ENCODE peak calls at places on chromosomes 13 and 19, in nine cellular contexts. M is kidney tubule cell, I is islet precursor cell, K is T-cell, N is activated B cell treated with CpG ODN at 0.5 μM for 24 hours, A is DMS153, F is EL, D is heart right ventricle, C is lung microvascular endothelial cell. B is an unnamed sample.

GRCh38 chr13:99034333-99035085 is 56.6 kb upstream of the DOCK9 start:
- DNase-seq in N (no peak), I (no peak), F (no peak), K (no peak), D (no peak), A (no peak), M (peak; percentile 77), C (no peak), B (no peak)

GRCh38 chr19:41702208-41702651 is 6.2 kb upstream of the CEACAM5 start:
- DNase-seq in A (no peak), C (no peak), I (peak; percentile 58), N (no peak), M (peak; percentile 89), F (peak; percentile 86), K (no peak), D (no peak), B (no peak)

GRCh38 chr13:75870397-75870801 is 234.3 kb downstream of the LMO7 start:
- DNase-seq in A (no peak), N (no peak), M (peak; percentile 14), C (peak; percentile 30), D (no peak), K (no peak), I (no peak), F (peak; percentile 47), B (no peak)

GRCh38 chr19:50326101-50326664 is 3.0 kb downstream of the KCNC3 start:
- DNase-seq in I (no peak), C (no peak), D (no peak), K (no peak), M (no peak), F (no peak), N (no peak), A (no peak), B (no peak)

GRCh38 chr19:43541920-43542650 is 9.1 kb downstream of the ZNF575 start:
- DNase-seq in N (no peak), C (no peak), F (no peak), I (no peak), D (no peak), M (no peak), A (no peak), K (no peak), B (no peak)

GRCh38 chr13:37409756-37410155 is 188.8 kb downstream of the POSTN start:
- DNase-seq in A (no peak), D (no peak), I (no peak), K (no peak), N (no peak), F (peak; percentile 39), M (no peak), C (no peak), B (no peak)

GRCh38 chr13:106350208-106350607 is 185.3 kb downstream of the EFNB2 start:
- DNase-seq in N (no peak), D (no peak), I (no peak), A (peak; percentile 69), F (no peak), M (no peak), C (no peak), K (no peak), B (no peak)

GRCh38 chr19:2033825-2034159 is 17.3 kb downstream of the MKNK2 start:
- DNase-seq in D (no peak), M (no peak), N (no peak), K (no peak), F (no peak), A (no peak), C (no peak), I (peak; percentile 41), B (no peak)

GRCh38 chr13:40776681-40777165 is 5.7 kb upstream of the MRPS31 start:
- DNase-seq in D (no peak), F (peak; percentile 79), M (peak; percentile 28), C (peak; percentile 62), A (no peak), N (no peak), I (peak; percentile 54), K (peak; percentile 68), B (no peak)

GRCh38 chr13:27131202-27131623 is 40.4 kb downstream of the USP12 start:
- DNase-seq in K (peak; percentile 62), D (no peak), F (peak; percentile 18), N (peak; percentile 28), I (no peak), C (peak; percentile 45), A (no peak), M (peak; percentile 93), B (no peak)

GRCh38 chr13:74575729-74576125 is 441.5 kb upstream of the KLF12 start:
- DNase-seq in N (no peak), I (peak; percentile 93), K (peak; percentile 33), M (peak; percentile 27), F (peak; percentile 72), C (peak; percentile 14), A (peak; percentile 36), D (peak; percentile 88), B (no peak)

GRCh38 chr13:79749985-79750551 is 269.1 kb downstream of the NDFIP2 start:
- DNase-seq in C (peak; percentile 87), I (peak; percentile 91), F (peak; percentile 95), M (peak; percentile 97), N (no peak), D (peak; percentile 15), A (no peak), K (no peak), B (no peak)

GRCh38 chr13:48146122-48146521 is 51.2 kb upstream of the MED4 start:
- DNase-seq in K (no peak), A (no peak), F (no peak), M (no peak), D (no peak), C (no peak), I (no peak), N (no peak), B (no peak)

GRCh38 chr19:3798137-3798536 is 12.0 kb upstream of the MATK start:
- DNase-seq in N (no peak), D (no peak), A (no peak), C (no peak), K (peak; percentile 38), F (no peak), M (no peak), I (no peak), B (no peak)

GRCh38 chr13:42066542-42066941 is 18.1 kb downstream of the DGKH start:
- DNase-seq in F (peak; percentile 92), C (peak; percentile 95), N (no peak), A (no peak), D (no peak), I (no peak), K (no peak), M (no peak), B (no peak)

GRCh38 chr13:95182570-95183285 is 118.5 kb downstream of the ABCC4 start:
- DNase-seq in N (no peak), D (no peak), F (no peak), I (no peak), K (no peak), M (no peak), A (no peak), C (no peak), B (no peak)

GRCh38 chr13:41458939-41459753 is 1.8 kb downstream of the RGCC start:
- DNase-seq in K (peak; percentile 65), F (peak; percentile 50), I (no peak), M (peak; percentile 50), N (no peak), C (peak; percentile 72), A (no peak), D (peak; percentile 32), B (peak; percentile 1)

GRCh38 chr19:14081797-14082674 is 3.5 kb downstream of the C19orf67 start:
- DNase-seq in A (no peak), F (no peak), D (peak; percentile 59), I (peak; percentile 71), C (peak; percentile 39), N (no peak), M (peak; percentile 63), K (peak; percentile 18), B (no peak)

GRCh38 chr13:71460179-71460578 is 406.8 kb downstream of the DACH1 start:
- DNase-seq in C (no peak), K (no peak), I (no peak), F (no peak), M (no peak), N (no peak), D (no peak), A (no peak), B (no peak)

GRCh38 chr19:2636897-2637683 is 65.4 kb downstream of the GNG7 start:
- DNase-seq in D (peak; percentile 71), A (no peak), C (peak; percentile 56), N (peak; percentile 74), K (peak; percentile 67), F (peak; percentile 45), I (peak; percentile 92), M (peak; percentile 49), B (no peak)

GRCh38 chr19:27733551-27734266 is 1479.2 kb downstream of the UQCRFS1 start:
- DNase-seq in D (no peak), F (no peak), K (no peak), M (peak; percentile 61), N (no peak), I (no peak), C (no peak), A (no peak), B (no peak)

GRCh38 chr13:80850771-80851170 is 509.8 kb upstream of the SPRY2 start:
- DNase-seq in D (no peak), C (no peak), F (no peak), I (no peak), N (no peak), A (no peak), K (no peak), M (no peak), B (no peak)

GRCh38 chr13:85864963-85865530 is 65.8 kb upstream of the SLITRK6 start:
- DNase-seq in C (no peak), I (peak; percentile 54), A (peak; percentile 10), F (peak; percentile 15), M (peak; percentile 3), N (no peak), D (no peak), K (no peak), B (no peak)

GRCh38 chr13:67986234-67986633 is 756.1 kb upstream of the PCDH9 start:
- DNase-seq in N (no peak), F (no peak), I (no peak), A (no peak), C (no peak), M (no peak), K (no peak), D (no peak), B (no peak)

GRCh38 chr13:97109256-97109655 is 112.9 kb upstream of the MBNL2 start:
- DNase-seq in K (no peak), M (no peak), C (no peak), D (no peak), A (no peak), F (no peak), I (no peak), N (no peak), B (no peak)

GRCh38 chr19:3343619-3344502 is 22.5 kb upstream of the NFIC start:
- DNase-seq in C (peak; percentile 56), N (no peak), I (no peak), K (peak; percentile 42), M (peak; percentile 77), A (peak; percentile 78), F (peak; percentile 79), D (peak; percentile 76), B (peak; percentile 73)

GRCh38 chr19:17125728-17126677 is 50.4 kb downstream of the MYO9B start:
- DNase-seq in D (peak; percentile 64), M (no peak), A (no peak), K (peak; percentile 85), N (peak; percentile 51), I (no peak), F (no peak), C (peak; percentile 47), B (no peak)

GRCh38 chr19:9735986-9736385 is 32.6 kb downstream of the ZNF846 start:
- DNase-seq in K (no peak), A (no peak), N (no peak), I (no peak), M (no peak), C (no peak), D (no peak), F (no peak), B (no peak)

GRCh38 chr19:31096930-31097329 is 252.3 kb downstream of the TSHZ3 start:
- DNase-seq in F (no peak), I (no peak), A (no peak), D (no peak), M (no peak), C (no peak), K (no peak), N (no peak), B (no peak)

B was measured in NCI-H2029.